ENCODE peak calls at places on chromosome 16, in four cellular contexts. F is omental fat pad, C is Peyer's patch, V is lower lobe of right lung. H is an unnamed sample.

GRCh38 chr16:89049484-89050118 is 44.1 kb upstream of the ACSF3 start:
- DNase-seq in C (no peak), F (no peak), V (peak), H (no peak)

GRCh38 chr16:66510711-66511614 is 39.0 kb downstream of the TK2 start:
- DNase-seq in V (no peak), C (peak), F (no peak), H (no peak)

GRCh38 chr16:52496051-52496876 is 50.7 kb downstream of the TOX3 start:
- DNase-seq in C (no peak), V (no peak), F (no peak), H (no peak)

GRCh38 chr16:1839554-1839953 is 12.5 kb downstream of the FAHD1 start:
- DNase-seq in F (no peak), C (no peak), V (no peak), H (no peak)

GRCh38 chr16:83928341-83929055 is 24.5 kb upstream of the OSGIN1 start:
- DNase-seq in C (no peak), F (no peak), V (no peak), H (no peak)

GRCh38 chr16:31344712-31345111 is 10.3 kb upstream of the ITGAX start:
- DNase-seq in V (no peak), F (no peak), C (no peak), H (no peak)

GRCh38 chr16:48617711-48618148 is 7.8 kb upstream of the N4BP1 start:
- DNase-seq in C (no peak), F (no peak), V (peak), H (no peak)

GRCh38 chr16:12271006-12271405 is 294.5 kb downstream of the SNX29 start:
- DNase-seq in C (no peak), F (no peak), V (no peak), H (no peak)

GRCh38 chr16:85152414-85153030 is 40.2 kb upstream of the CIBAR2 start:
- DNase-seq in C (no peak), V (no peak), F (no peak), H (no peak)

GRCh38 chr16:87562201-87562600 is 40.1 kb upstream of the JPH3 start:
- DNase-seq in V (no peak), C (no peak), F (no peak), H (no peak)

GRCh38 chr16:78133919-78134318 is 34.5 kb downstream of the WWOX start:
- DNase-seq in C (no peak), V (no peak), F (no peak), H (no peak)

GRCh38 chr16:30997000-30997886 is 12.2 kb downstream of the HSD3B7 start:
- DNase-seq in C (peak), V (peak), F (peak), H (peak)

GRCh38 chr16:70253291-70254094 is 1.8 kb upstream of the EXOSC6 start:
- DNase-seq in V (no peak), F (no peak), C (no peak), H (no peak)

GRCh38 chr16:68259421-68259820 is 4.9 kb upstream of the SLC7A6 start:
- DNase-seq in V (no peak), F (no peak), C (no peak), H (no peak)

GRCh38 chr16:23691483-23692189 is 12.9 kb downstream of the PLK1 start:
- DNase-seq in V (no peak), F (no peak), C (no peak), H (no peak)

GRCh38 chr16:2061526-2061925 is 13.7 kb downstream of the TSC2 start:
- DNase-seq in F (no peak), V (no peak), C (no peak), H (no peak)

GRCh38 chr16:48441863-48442279 is 56.7 kb upstream of the SIAH1 start:
- DNase-seq in C (no peak), F (no peak), V (no peak), H (no peak)

GRCh38 chr16:87070657-87071056 is 246.5 kb downstream of the C16orf95 start:
- DNase-seq in F (no peak), V (no peak), C (no peak), H (no peak)

GRCh38 chr16:80369559-80369958 is 171.2 kb upstream of the DYNLRB2 start:
- DNase-seq in C (no peak), F (no peak), V (no peak), H (no peak)

GRCh38 chr16:82232806-82233205 is 62.8 kb upstream of the MPHOSPH6 start:
- DNase-seq in V (no peak), F (no peak), C (no peak), H (no peak)

GRCh38 chr16:83147244-83147643 is 520.5 kb downstream of the CDH13 start:
- DNase-seq in C (no peak), F (no peak), V (no peak), H (no peak)

GRCh38 chr16:73051903-73052302 is 4.0 kb upstream of the ZFHX3 start:
- DNase-seq in V (no peak), F (no peak), C (no peak), H (no peak)

GRCh38 chr16:50692999-50693781 is at the start of gene NOD2:
- DNase-seq in C (no peak), F (no peak), V (no peak), H (peak)